ENCODE peak calls at places on chromosome 22, in five cellular contexts. B is body of pancreas, O is mesothelial cell of epicardium, X is tibial nerve, G is nephron progenitor cell. Z is an unnamed sample.

GRCh38 chr22:39314251-39314971 is 5.0 kb downstream of the RPL3 start:
- DNase-seq in B (no peak), O (no peak), X (no peak), G (no peak), Z (no peak)

GRCh38 chr22:27719535-27720227 is 81.9 kb downstream of the MN1 start:
- DNase-seq in B (no peak), O (no peak), X (no peak), G (no peak), Z (no peak)

GRCh38 chr22:42068351-42068730 is 2.3 kb downstream of the NAGA start:
- DNase-seq in B (no peak), O (peak), X (no peak), G (no peak), Z (no peak)

GRCh38 chr22:44595841-44596341 is 97.9 kb upstream of the RTL6 start:
- DNase-seq in B (no peak), O (no peak), X (no peak), G (peak), Z (no peak)

GRCh38 chr22:41951898-41952474 is at the start of gene SMIM45:
- DNase-seq in B (no peak), O (no peak), X (no peak), G (no peak), Z (no peak)

GRCh38 chr22:30435674-30436126 is 10.1 kb downstream of the MTFP1 start:
- DNase-seq in B (no peak), O (no peak), X (no peak), G (no peak), Z (peak)

GRCh38 chr22:36220457-36220921 is 18.8 kb downstream of the APOL2 start:
- DNase-seq in B (no peak), O (no peak), X (peak), G (no peak), Z (no peak)

GRCh38 chr22:24550028-24550901 is 4.7 kb downstream of the GUCD1 start:
- DNase-seq in B (no peak), O (no peak), X (no peak), G (no peak), Z (no peak)

GRCh38 chr22:27777128-27777527 is 24.4 kb downstream of the MN1 start:
- DNase-seq in B (no peak), O (no peak), X (no peak), G (no peak), Z (no peak)

GRCh38 chr22:24948356-24949202 is 2.1 kb upstream of the LHFPL7 start:
- DNase-seq in B (peak), O (no peak), X (no peak), G (no peak), Z (no peak)

GRCh38 chr22:46813816-46814597 is 51.6 kb downstream of the TBC1D22A start:
- DNase-seq in B (no peak), O (no peak), X (no peak), G (no peak), Z (no peak)

GRCh38 chr22:20423636-20424511 is 13.8 kb downstream of the SCARF2 start:
- DNase-seq in B (no peak), O (no peak), X (no peak), G (no peak), Z (no peak)

GRCh38 chr22:41682033-41682807 is 6.4 kb downstream of the SNU13 start:
- DNase-seq in B (peak), O (peak), X (peak), G (peak), Z (peak)

GRCh38 chr22:37021710-37022482 is 2.4 kb downstream of the MPST start:
- DNase-seq in B (no peak), O (no peak), X (peak), G (peak), Z (peak)

GRCh38 chr22:35838849-35839646 is 121.4 kb downstream of the APOL5 start:
- DNase-seq in B (no peak), O (no peak), X (peak), G (peak), Z (no peak)

GRCh38 chr22:43505423-43505822 is 93.6 kb downstream of the MPPED1 start:
- DNase-seq in B (no peak), O (no peak), X (no peak), G (no peak), Z (no peak)

GRCh38 chr22:43506487-43506886 is 94.7 kb downstream of the MPPED1 start:
- DNase-seq in B (no peak), O (no peak), X (no peak), G (no peak), Z (no peak)

GRCh38 chr22:43505896-43506295 is 94.1 kb downstream of the MPPED1 start:
- DNase-seq in B (no peak), O (no peak), X (no peak), G (no peak), Z (no peak)

GRCh38 chr22:43504068-43504467 is 92.3 kb downstream of the MPPED1 start:
- DNase-seq in B (no peak), O (no peak), X (no peak), G (no peak), Z (no peak)

GRCh38 chr22:43504666-43505261 is 93.0 kb downstream of the MPPED1 start:
- DNase-seq in B (no peak), O (no peak), X (no peak), G (no peak), Z (no peak)
- TF ChIP-seq CTCF in B (no peak), O (no peak), X (no peak), G (no peak), Z (no peak)

GRCh38 chr22:38260760-38261477 is 11.9 kb downstream of the TMEM184B start:
- DNase-seq in B (no peak), O (no peak), X (no peak), G (no peak), Z (no peak)
- TF ChIP-seq CTCF in B (no peak), O (no peak), X (no peak), G (no peak), Z (no peak)

GRCh38 chr22:49116021-49116420 is 711.7 kb downstream of the BRD1 start:
- DNase-seq in B (no peak), O (no peak), X (no peak), G (no peak), Z (no peak)

GRCh38 chr22:49113758-49114157 is 713.9 kb downstream of the BRD1 start:
- DNase-seq in B (no peak), O (no peak), X (no peak), G (no peak), Z (no peak)

GRCh38 chr22:49112661-49113626 is 714.7 kb downstream of the BRD1 start:
- DNase-seq in B (no peak), O (no peak), X (no peak), G (no peak), Z (no peak)

GRCh38 chr22:49116486-49116885 is 711.2 kb downstream of the BRD1 start:
- DNase-seq in B (no peak), O (no peak), X (no peak), G (no peak), Z (no peak)

GRCh38 chr22:49115186-49115585 is 712.5 kb downstream of the BRD1 start:
- DNase-seq in B (no peak), O (no peak), X (no peak), G (no peak), Z (no peak)
- TF ChIP-seq CTCF in B (no peak), O (no peak), X (no peak), G (no peak), Z (no peak)

DNA sequence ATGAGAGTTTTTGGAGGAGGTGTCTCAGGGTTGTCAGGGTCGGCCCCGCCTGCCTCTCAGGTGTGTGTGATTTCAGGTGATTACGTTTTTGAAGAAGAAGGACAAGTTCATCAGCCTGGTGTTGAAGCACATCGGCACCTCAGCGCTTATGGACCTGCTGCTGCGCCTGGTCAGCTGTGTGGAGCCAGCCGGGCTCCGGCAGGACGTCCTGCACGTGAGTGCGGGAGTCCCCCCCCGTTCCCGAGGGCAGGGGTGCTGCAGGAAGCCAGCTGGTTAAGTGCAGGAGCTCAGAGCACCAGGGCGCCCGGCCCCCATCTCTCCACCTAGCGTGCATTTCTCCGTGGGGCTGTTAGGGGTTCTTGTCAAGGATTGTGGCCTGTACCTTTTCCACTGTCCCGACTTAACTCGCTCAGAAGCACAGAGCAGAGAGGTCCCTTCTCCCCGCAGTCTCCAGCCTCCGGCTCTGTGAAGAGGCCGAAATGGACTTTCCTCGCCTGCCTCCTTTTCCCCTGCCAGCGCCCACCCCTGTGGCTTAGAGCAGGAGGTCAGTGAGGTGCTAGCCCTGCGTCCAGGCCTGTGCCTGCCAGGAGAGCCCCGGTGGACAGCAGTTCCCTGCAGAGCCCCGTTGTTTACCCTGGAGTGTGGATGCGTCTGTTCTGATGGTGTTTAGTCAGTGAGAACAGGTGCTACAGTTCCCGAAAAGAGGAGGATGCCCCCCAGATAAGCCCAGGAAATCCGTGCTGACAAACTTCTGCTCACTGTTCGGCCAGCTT is 60.2 kb downstream of the SBF1 start:
- DNase-seq in B (no peak), O (no peak), X (no peak), G (no peak), Z (no peak)
- TF ChIP-seq CTCF in B (no peak), O (no peak), X (no peak), G (no peak), Z (no peak)

DNA sequence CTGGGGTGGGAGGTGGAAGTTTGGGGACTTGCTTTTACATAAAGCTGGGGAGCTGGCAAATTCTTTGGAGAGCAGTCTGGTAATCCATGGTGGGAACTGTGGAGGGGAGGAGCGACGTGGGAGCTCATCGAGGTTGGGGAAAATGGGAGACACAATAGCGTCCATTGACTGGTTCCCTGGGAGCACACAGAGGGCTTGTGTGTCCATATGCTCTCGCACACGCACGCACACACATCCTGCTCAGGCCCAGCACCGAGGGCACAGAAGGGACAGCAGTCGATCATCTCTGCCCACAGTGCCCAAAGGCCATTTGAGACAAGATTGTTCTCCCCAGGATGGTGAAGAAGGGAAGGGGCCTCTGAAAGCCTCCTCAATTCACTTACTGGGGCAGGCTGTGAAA is 53.7 kb downstream of the FBXO7 start:
- DNase-seq in B (no peak), O (no peak), X (no peak), G (no peak), Z (no peak)
- TF ChIP-seq CTCF in B (no peak), O (no peak), X (no peak), G (no peak), Z (no peak)

GRCh38 chr22:50525104-50525958 is at the start of gene SCO2:
- DNase-seq in B (peak), O (peak), X (peak), G (peak), Z (peak)
- TF ChIP-seq CTCF in B (peak), O (no peak), X (peak), G (peak), Z (no peak)

GRCh38 chr22:40436460-40437431 is 66.4 kb downstream of the SGSM3 start:
- DNase-seq in B (no peak), O (no peak), X (peak), G (no peak), Z (no peak)
- TF ChIP-seq CTCF in B (peak), O (peak), X (peak), G (peak), Z (peak)

GRCh38 chr22:29325356-29325755 is 9.9 kb upstream of the RASL10A start:
- DNase-seq in B (no peak), O (no peak), X (no peak), G (no peak), Z (no peak)

GRCh38 chr22:29315286-29316195 is at the start of gene RASL10A:
- DNase-seq in B (no peak), O (no peak), X (no peak), G (peak), Z (no peak)

GRCh38 chr22:29316429-29316828 is 932 bp upstream of the RASL10A start:
- DNase-seq in B (no peak), O (no peak), X (no peak), G (no peak), Z (no peak)

GRCh38 chr22:29319072-29319471 is 3.6 kb upstream of the RASL10A start:
- DNase-seq in B (no peak), O (no peak), X (no peak), G (no peak), Z (no peak)

GRCh38 chr22:29320546-29320945 is 5.0 kb upstream of the RASL10A start:
- DNase-seq in B (no peak), O (no peak), X (no peak), G (no peak), Z (no peak)
- TF ChIP-seq CTCF in B (no peak), O (no peak), X (no peak), G (no peak), Z (no peak)

DNA sequence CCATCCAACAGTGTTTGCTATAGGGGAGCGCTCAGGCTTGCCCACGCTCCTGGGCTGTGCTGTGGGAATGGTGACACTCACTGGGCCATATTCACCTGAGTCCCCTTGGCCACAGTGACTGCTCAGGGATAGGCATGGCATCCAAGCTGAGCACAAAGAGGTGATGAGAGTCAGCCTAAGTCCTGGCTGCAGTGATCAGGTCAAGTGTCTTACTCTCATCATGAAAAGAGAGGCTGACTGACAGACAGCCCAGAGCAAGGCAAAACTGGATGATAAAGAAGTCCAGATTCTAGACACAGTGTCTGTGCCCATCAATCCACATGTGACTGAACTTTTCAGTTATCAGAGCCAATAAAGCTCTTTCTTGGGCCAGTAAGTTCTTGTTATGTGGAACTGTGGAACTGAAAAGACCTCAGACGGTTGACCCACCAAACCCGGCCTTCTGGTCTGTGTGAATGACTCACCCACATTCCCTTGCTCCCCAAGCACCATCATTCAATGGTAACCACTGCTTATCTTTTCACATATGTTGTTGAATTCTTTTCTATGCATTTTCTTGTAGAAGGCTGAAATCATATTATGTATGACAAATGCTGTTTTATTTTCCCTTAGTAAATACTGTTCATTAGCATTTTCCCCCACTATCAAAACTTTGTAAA is 43.2 kb upstream of the YPEL1 start:
- DNase-seq in B (no peak), O (no peak), X (no peak), G (no peak), Z (no peak)
- TF ChIP-seq CTCF in B (no peak), O (no peak), X (no peak), G (no peak), Z (no peak)

Z was measured in natural killer cell.